ENCODE peak calls at places on chromosome 5, in four cellular contexts. W is Peyer's patch; K is HCT116; R is CD4-positive, alpha-beta T cell. Y is an unnamed sample.
A peak's percentile ranks its signal among the peaks of the same experiment; 100 is the strongest.

GRCh38 chr5:65037845-65038815 is 269.4 kb downstream of the CWC27 start:
- DNase-seq in W (peak; percentile 64), K (peak; percentile 65), R (no peak), Y (no peak)

GRCh38 chr5:143687604-143688003 is 124.4 kb upstream of the HMHB1 start:
- DNase-seq in K (no peak), W (no peak), R (no peak), Y (no peak)

GRCh38 chr5:180802325-180803180 is at the start of gene MGAT1:
- DNase-seq in W (peak; percentile 91), K (no peak), R (peak; percentile 55), Y (peak; percentile 93)

GRCh38 chr5:17807069-17807468 is 172.8 kb downstream of the TAF11L14 start:
- DNase-seq in R (no peak), K (no peak), W (no peak), Y (no peak)

GRCh38 chr5:41270423-41271251 is 57.3 kb upstream of the C6 start:
- DNase-seq in R (no peak), K (peak; percentile 33), W (peak; percentile 56), Y (no peak)

GRCh38 chr5:180860273-180860886 is 696 bp downstream of the ZFP62 start:
- DNase-seq in R (no peak), W (peak; percentile 74), K (peak; percentile 50), Y (no peak)

GRCh38 chr5:151208481-151208914 is 15.4 kb downstream of the CCDC69 start:
- DNase-seq in W (no peak), R (no peak), K (no peak), Y (peak; percentile 46)

GRCh38 chr5:97063276-97063675 is 79.1 kb downstream of the LIX1 start:
- DNase-seq in K (no peak), W (no peak), R (no peak), Y (no peak)

GRCh38 chr5:137751869-137752491 is 2.2 kb downstream of the HNRNPA0 start:
- DNase-seq in W (peak; percentile 66), K (peak; percentile 64), R (no peak), Y (no peak)

GRCh38 chr5:54792611-54793404 is 192.6 kb downstream of the ESM1 start:
- DNase-seq in W (no peak), R (no peak), K (no peak), Y (no peak)

GRCh38 chr5:143515829-143516228 is 112.3 kb upstream of the NR3C1 start:
- DNase-seq in K (no peak), R (no peak), W (no peak), Y (no peak)

GRCh38 chr5:172350212-172351181 is 66.9 kb upstream of the UBTD2 start:
- DNase-seq in R (no peak), W (no peak), K (no peak), Y (no peak)

GRCh38 chr5:160423025-160423554 is 1.4 kb downstream of the PTTG1 start:
- DNase-seq in W (no peak), R (no peak), K (no peak), Y (no peak)

GRCh38 chr5:13572188-13572587 is 372.3 kb downstream of the DNAH5 start:
- DNase-seq in R (no peak), W (no peak), K (no peak), Y (no peak)

GRCh38 chr5:100406640-100407039 is 128.5 kb upstream of the FAM174A start:
- DNase-seq in K (no peak), R (no peak), W (no peak), Y (no peak)

GRCh38 chr5:32916648-32917047 is 205.5 kb downstream of the NPR3 start:
- DNase-seq in R (no peak), K (peak; percentile 32), W (no peak), Y (no peak)

GRCh38 chr5:93654676-93655075 is 71.7 kb downstream of the NR2F1 start:
- DNase-seq in K (no peak), W (no peak), R (no peak), Y (no peak)

GRCh38 chr5:150213530-150213929 is 23.7 kb downstream of the SLC6A7 start:
- DNase-seq in R (no peak), K (no peak), W (no peak), Y (no peak)

GRCh38 chr5:148899993-148900392 is 73.6 kb downstream of the ADRB2 start:
- DNase-seq in W (no peak), R (no peak), K (no peak), Y (no peak)

GRCh38 chr5:5534333-5534732 is 111.9 kb downstream of the ICE1 start:
- DNase-seq in K (no peak), R (no peak), W (no peak), Y (no peak)

GRCh38 chr5:43215073-43215631 is 23.1 kb downstream of the NIM1K start:
- DNase-seq in K (no peak), W (no peak), R (no peak), Y (no peak)

GRCh38 chr5:134511796-134512660 is 13.4 kb upstream of the JADE2 start:
- DNase-seq in W (peak; percentile 87), R (no peak), K (no peak), Y (no peak)

GRCh38 chr5:1801061-1801953 is at the start of gene NDUFS6:
- DNase-seq in R (peak; percentile 71), K (no peak), W (peak; percentile 93), Y (no peak)

GRCh38 chr5:34791761-34792244 is 47.2 kb upstream of the TTC23L start:
- DNase-seq in R (no peak), K (no peak), W (no peak), Y (no peak)

GRCh38 chr5:167665841-167666375 is 625.5 kb upstream of the WWC1 start:
- DNase-seq in R (no peak), W (no peak), K (no peak), Y (no peak)

GRCh38 chr5:158905281-158905680 is 194.4 kb downstream of the EBF1 start:
- DNase-seq in R (no peak), W (no peak), K (no peak), Y (no peak)

GRCh38 chr5:162068412-162068811 is 839 bp downstream of the GABRG2 start:
- DNase-seq in R (no peak), K (no peak), W (no peak), Y (no peak)

GRCh38 chr5:147398860-147399259 is 111.0 kb downstream of the DPYSL3 start:
- DNase-seq in W (no peak), K (no peak), R (no peak), Y (no peak)

GRCh38 chr5:44001675-44002380 is 387.4 kb downstream of the FGF10 start:
- DNase-seq in W (no peak), R (no peak), K (no peak), Y (no peak)

DNA sequence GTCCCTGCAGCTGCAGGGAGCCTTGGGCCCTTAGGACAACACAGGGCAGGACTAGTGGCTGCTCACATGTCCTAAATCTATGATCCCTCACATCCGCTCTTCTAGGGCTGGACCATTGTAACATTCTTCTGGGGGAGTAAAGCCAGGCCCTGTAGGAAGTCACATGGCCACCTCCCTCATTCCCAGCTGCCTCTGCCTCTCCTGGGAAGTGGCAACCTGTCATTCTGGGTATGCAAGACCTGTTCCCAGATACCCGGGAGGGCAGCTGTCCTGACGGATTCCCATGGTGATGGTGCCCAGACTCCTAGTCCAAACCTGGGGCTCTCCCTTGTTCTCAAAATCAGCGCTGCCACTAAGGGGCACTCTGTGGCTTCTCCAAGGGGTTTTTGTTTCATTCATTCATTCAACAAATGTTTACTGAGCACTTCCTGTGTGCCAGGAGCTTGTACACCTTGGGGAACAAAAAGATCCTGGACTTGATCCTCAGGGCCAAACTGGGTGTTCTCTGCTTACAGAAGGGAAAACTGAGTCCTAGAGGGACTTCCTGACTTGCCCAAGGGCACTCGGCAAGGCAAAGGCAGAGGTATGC is 85.6 kb downstream of the PSD2 start:
- DNase-seq in K (no peak), R (no peak), W (no peak), Y (no peak)
- TF ChIP-seq CTCF in K (no peak), R (no peak), W (no peak), Y (no peak)

GRCh38 chr5:109630109-109630508 is 59.6 kb upstream of the MAN2A1 start:
- DNase-seq in W (no peak), K (no peak), R (no peak), Y (no peak)
- TF ChIP-seq CTCF in W (no peak), K (no peak), R (no peak), Y (no peak)

GRCh38 chr5:53038196-53038847 is 49.2 kb downstream of the ITGA2 start:
- DNase-seq in K (no peak), R (no peak), W (no peak), Y (no peak)

GRCh38 chr5:53032188-53032587 is 43.0 kb downstream of the ITGA2 start:
- DNase-seq in W (no peak), K (no peak), R (no peak), Y (no peak)

GRCh38 chr5:53034832-53035231 is 45.7 kb downstream of the ITGA2 start:
- DNase-seq in W (no peak), R (no peak), K (no peak), Y (no peak)

GRCh38 chr5:53037141-53037859 is 48.1 kb downstream of the ITGA2 start:
- DNase-seq in R (no peak), K (peak; percentile 38), W (no peak), Y (no peak)

DNA sequence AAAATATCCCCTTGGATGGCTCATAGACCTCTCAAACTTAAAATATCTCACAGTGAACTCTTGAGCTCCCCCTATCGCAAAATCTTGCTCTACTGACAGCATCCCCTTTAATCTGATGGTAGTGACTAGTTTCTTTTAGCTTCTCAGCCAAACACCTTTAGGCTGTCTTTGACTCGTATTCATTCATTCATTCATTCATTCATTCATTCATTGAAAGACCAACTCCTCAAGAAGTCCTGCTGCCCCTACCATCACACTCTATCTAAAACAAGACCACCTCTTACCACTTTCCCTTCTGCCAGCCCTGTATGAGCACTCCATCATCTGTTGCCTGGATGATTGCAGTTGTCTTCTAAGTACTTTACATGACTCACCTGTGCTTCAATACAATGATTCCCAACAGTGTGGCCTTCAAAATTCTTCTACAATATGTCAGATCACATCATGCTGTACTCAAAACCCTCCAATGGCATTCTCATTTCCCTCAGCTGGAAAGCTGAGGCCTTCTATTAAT is 46.8 kb downstream of the ITGA2 start:
- DNase-seq in K (no peak), R (no peak), W (no peak), Y (no peak)
- TF ChIP-seq CTCF in K (peak; percentile 74), R (no peak), W (no peak), Y (peak; percentile 29)

GRCh38 chr5:117209479-117209878 is 634.9 kb upstream of the SEMA6A start:
- DNase-seq in R (no peak), W (no peak), K (no peak), Y (no peak)
- TF ChIP-seq CTCF in R (no peak), W (no peak), K (no peak), Y (no peak)

GRCh38 chr5:179342577-179342976 is 2.7 kb downstream of the ADAMTS2 start:
- DNase-seq in W (no peak), R (no peak), K (no peak), Y (no peak)
- TF ChIP-seq CTCF in W (no peak), R (no peak), K (no peak), Y (no peak)

GRCh38 chr5:177455036-177455660 is 8.5 kb downstream of the PRR7 start:
- DNase-seq in W (peak; percentile 96), R (peak; percentile 92), K (peak; percentile 76), Y (peak; percentile 91)

GRCh38 chr5:177450672-177451424 is 4.2 kb downstream of the PRR7 start:
- DNase-seq in K (no peak), R (no peak), W (no peak), Y (no peak)

GRCh38 chr5:177453852-177454396 is 7.3 kb downstream of the PRR7 start:
- DNase-seq in W (peak; percentile 69), R (no peak), K (no peak), Y (no peak)

GRCh38 chr5:177454397-177455035 is 7.9 kb downstream of the PRR7 start:
- DNase-seq in W (peak; percentile 97), R (peak; percentile 95), K (peak; percentile 62), Y (peak; percentile 98)

GRCh38 chr5:177452688-177453638 is 6.3 kb downstream of the PRR7 start:
- DNase-seq in R (no peak), K (no peak), W (no peak), Y (no peak)
- TF ChIP-seq CTCF in R (no peak), K (peak; percentile 23), W (no peak), Y (no peak)

Y was measured in osteocyte.